ENCODE peak calls at places on chromosomes 1 and 21, in four cellular contexts. J is neural progenitor cell, P is hepatocyte, E is GM23248. Y is an unnamed sample. For H3K9me3, the result is how much of the 10 kb centered on the place peaks cover.

GRCh38 chr1:43822040-43822439 is 111.6 kb upstream of the ARTN start:
- DNase-seq in J (no peak), P (peak), E (peak), Y (peak)

GRCh38 chr1:62361426-62361825 is 42.2 kb upstream of the KANK4 start:
- DNase-seq in J (no peak), P (no peak), E (no peak), Y (no peak)

GRCh38 chr1:183609313-183609712 is 19.1 kb upstream of the NCF2 start:
- DNase-seq in J (peak), P (peak), E (peak), Y (peak)

GRCh38 chr1:203607169-203607873 is 19.3 kb upstream of the ATP2B4 start:
- DNase-seq in J (no peak), P (peak), E (peak), Y (peak)

GRCh38 chr1:74323937-74324473 is 88.8 kb downstream of the TNNI3K start:
- DNase-seq in J (no peak), P (no peak), E (no peak), Y (no peak)

GRCh38 chr1:32394890-32395415 is 712 bp upstream of the BSDC1 start:
- DNase-seq in J (no peak), P (no peak), E (no peak), Y (no peak)

GRCh38 chr1:12170263-12170671 is 3.5 kb downstream of the TNFRSF1B start:
- DNase-seq in J (no peak), P (no peak), E (no peak), Y (no peak)

GRCh38 chr1:62307516-62308492 is 11.4 kb downstream of the KANK4 start:
- DNase-seq in J (no peak), P (no peak), E (no peak), Y (peak)

GRCh38 chr21:24076179-24076578 is 1531.1 kb downstream of the MRPL39 start:
- DNase-seq in J (no peak), P (no peak), E (no peak), Y (peak)

GRCh38 chr1:52911541-52911940 is 10.0 kb downstream of the ECHDC2 start:
- DNase-seq in J (no peak), P (no peak), E (no peak), Y (no peak)

GRCh38 chr1:52637946-52638345 is 5.0 kb downstream of the SHISAL2A start:
- DNase-seq in J (no peak), P (no peak), E (no peak), Y (no peak)

GRCh38 chr1:150567341-150567716 is 12.1 kb downstream of the MCL1 start:
- DNase-seq in J (no peak), P (peak), E (peak), Y (no peak)

GRCh38 chr1:227885135-227885647 is 62.5 kb downstream of the WNT9A start:
- DNase-seq in J (no peak), P (peak), E (no peak), Y (no peak)

GRCh38 chr1:243488459-243489163 is 232.8 kb downstream of the SDCCAG8 start:
- DNase-seq in J (no peak), P (no peak), E (no peak), Y (no peak)

GRCh38 chr1:210260087-210260486 is 27.5 kb downstream of the SERTAD4 start:
- DNase-seq in J (no peak), P (no peak), E (peak), Y (no peak)

GRCh38 chr1:171403396-171403795 is 81.9 kb upstream of the PRRC2C start:
- DNase-seq in J (no peak), P (no peak), E (peak), Y (peak)

GRCh38 chr1:168116327-168116799 is 20.4 kb downstream of the GPR161 start:
- DNase-seq in J (no peak), P (peak), E (no peak), Y (no peak)

GRCh38 chr1:162498442-162498785 is 796 bp downstream of the UHMK1 start:
- DNase-seq in J (no peak), P (peak), E (peak), Y (peak)

GRCh38 chr1:167362638-167363037 is 142.0 kb downstream of the POU2F1 start:
- DNase-seq in J (no peak), P (no peak), E (no peak), Y (no peak)

GRCh38 chr21:16309250-16309971 is 579.6 kb downstream of the USP25 start:
- DNase-seq in J (peak), P (no peak), E (no peak), Y (no peak)

GRCh38 chr1:204341380-204341779 is 18.3 kb downstream of the PLEKHA6 start:
- DNase-seq in J (no peak), P (peak), E (peak), Y (no peak)

GRCh38 chr1:53285969-53286760 is 41.7 kb downstream of the LRP8 start:
- DNase-seq in J (no peak), P (no peak), E (no peak), Y (no peak)

GRCh38 chr21:42959754-42960153 is 14.6 kb upstream of the PKNOX1 start:
- DNase-seq in J (no peak), P (no peak), E (no peak), Y (no peak)

GRCh38 chr21:46660505-46660904 is 25.0 kb downstream of the PRMT2 start:
- DNase-seq in J (no peak), P (no peak), E (no peak), Y (no peak)

GRCh38 chr1:227937031-227937430 is 10.7 kb downstream of the WNT9A start:
- DNase-seq in J (no peak), P (no peak), E (no peak), Y (peak)

GRCh38 chr1:31694069-31694909 is 9.5 kb downstream of the COL16A1 start:
- DNase-seq in J (peak), P (no peak), E (no peak), Y (no peak)

GRCh38 chr1:119345398-119345797 is 23.2 kb upstream of the HAO2 start:
- DNase-seq in J (no peak), P (no peak), E (no peak), Y (no peak)

GRCh38 chr1:215679231-215679630 is 112.1 kb downstream of the KCTD3 start:
- DNase-seq in J (no peak), P (no peak), E (no peak), Y (no peak)

GRCh38 chr1:42978317-42979036 is 19.8 kb upstream of the SLC2A1 start:
- DNase-seq in J (no peak), P (no peak), E (no peak), Y (no peak)

GRCh38 chr1:25790472-25790871 is 9.5 kb upstream of the SELENON start:
- DNase-seq in J (no peak), P (no peak), E (no peak), Y (no peak)

GRCh38 chr1:44390277-44390676 is 14.8 kb upstream of the RNF220 start:
- DNase-seq in J (no peak), P (peak), E (peak), Y (peak)

GRCh38 chr1:247338723-247339270 is 7.1 kb upstream of the ZNF496 start:
- DNase-seq in J (no peak), P (no peak), E (peak), Y (peak)

GRCh38 chr1:28895896-28896608 is 18.3 kb upstream of the EPB41 start:
- DNase-seq in J (no peak), P (no peak), E (peak), Y (no peak)

GRCh38 chr1:10941891-10942541 is 70.4 kb upstream of the TARDBP start:
- DNase-seq in J (peak), P (peak), E (peak), Y (peak)

GRCh38 chr1:48227165-48228013 is 4.9 kb downstream of the SLC5A9 start:
- DNase-seq in J (no peak), P (no peak), E (no peak), Y (no peak)

GRCh38 chr1:198681831-198682756 is 43.3 kb downstream of the PTPRC start:
- DNase-seq in J (peak), P (peak), E (peak), Y (peak)

GRCh38 chr21:40841524-40842196 is 5.3 kb downstream of the DSCAM start:
- DNase-seq in J (peak), P (peak), E (no peak), Y (peak)

GRCh38 chr1:1082239-1083180 is 8.4 kb upstream of the RNF223 start:
- DNase-seq in J (no peak), P (peak), E (no peak), Y (no peak)
- TF ChIP-seq EZH2phosphoT487 in J (no peak), P (no peak), E (no peak), Y (no peak)

GRCh38 chr1:109279615-109280278 is 3.2 kb downstream of the PSRC1 start:
- DNase-seq in J (no peak), P (no peak), E (no peak), Y (no peak)
- H3K9me3 ChIP-seq in J (under half), P (under half), E (under half), Y (under half)

GRCh38 chr1:186424539-186424938 is 36.4 kb downstream of the PDC start:
- DNase-seq in J (no peak), P (peak), E (no peak), Y (no peak)
- TF ChIP-seq EZH2phosphoT487 in J (no peak), P (no peak), E (no peak), Y (no peak)

GRCh38 chr1:152761609-152762213 is 3.9 kb downstream of the KPRP start:
- DNase-seq in J (no peak), P (no peak), E (peak), Y (no peak)

GRCh38 chr1:152759453-152760173 is 1.8 kb downstream of the KPRP start:
- DNase-seq in J (no peak), P (no peak), E (no peak), Y (no peak)

GRCh38 chr1:152758636-152759035 is 811 bp downstream of the KPRP start:
- DNase-seq in J (no peak), P (no peak), E (no peak), Y (no peak)

GRCh38 chr1:152757747-152758146 is at the start of gene KPRP:
- DNase-seq in J (no peak), P (no peak), E (peak), Y (no peak)

GRCh38 chr1:152760551-152761190 is 2.8 kb downstream of the KPRP start:
- DNase-seq in J (no peak), P (no peak), E (no peak), Y (no peak)
- H3K9me3 ChIP-seq in J (under half), P (under half), E (under half), Y (under half)

GRCh38 chr1:94755675-94756074 is 64.5 kb upstream of the SLC44A3 start:
- DNase-seq in J (no peak), P (peak), E (peak), Y (no peak)
- TF ChIP-seq EZH2phosphoT487 in J (no peak), P (no peak), E (peak), Y (no peak)

Y was measured in PC-3.